ENCODE peak calls at places on chromosomes 13 and 19, in eight cellular contexts. B is aorta, W is stomach, Q is IMR-90, A is left lung, K is fibroblast of lung, V is A673, M is colonic mucosa. D is an unnamed sample.
A peak's percentile ranks its signal among the peaks of the same experiment; 100 is the strongest.

GRCh38 chr19:52566588-52566987 is 3.5 kb upstream of the ZNF701 start:
- DNase-seq in B (no peak), W (no peak), Q (peak; percentile 84), A (no peak), K (peak; percentile 55), V (no peak), M (no peak), D (no peak)

GRCh38 chr19:14519860-14520407 is 1.7 kb upstream of the DNAJB1 start:
- DNase-seq in B (no peak), W (peak; percentile 57), Q (peak; percentile 88), A (no peak), K (peak; percentile 63), V (no peak), M (peak; percentile 53), D (peak; percentile 73)

GRCh38 chr13:77372275-77372674 is 45.4 kb upstream of the MYCBP2 start:
- DNase-seq in B (no peak), W (no peak), Q (no peak), A (no peak), K (peak; percentile 13), V (no peak), M (no peak), D (no peak)

GRCh38 chr19:46480409-46480808 is 9.0 kb upstream of the PNMA8A start:
- DNase-seq in B (peak; percentile 48), W (no peak), Q (peak; percentile 82), A (no peak), K (peak; percentile 87), V (no peak), M (no peak), D (no peak)

GRCh38 chr13:50158385-50159165 is 143.3 kb downstream of the KCNRG start:
- DNase-seq in B (no peak), W (no peak), Q (no peak), A (no peak), K (no peak), V (no peak), M (no peak), D (no peak)

GRCh38 chr19:44735011-44735410 is 13.5 kb upstream of the BCL3 start:
- DNase-seq in B (no peak), W (no peak), Q (no peak), A (no peak), K (no peak), V (no peak), M (no peak), D (no peak)

GRCh38 chr13:35475960-35476943 is at the start of gene MAB21L1:
- DNase-seq in B (no peak), W (peak; percentile 38), Q (peak; percentile 19), A (peak; percentile 34), K (peak; percentile 52), V (no peak), M (peak; percentile 25), D (no peak)

GRCh38 chr13:37348916-37349653 is 243.6 kb upstream of the CSNK1A1L start:
- DNase-seq in B (no peak), W (no peak), Q (peak; percentile 49), A (no peak), K (peak; percentile 57), V (no peak), M (no peak), D (no peak)

GRCh38 chr13:76019421-76020044 is 383.4 kb downstream of the LMO7 start:
- DNase-seq in B (no peak), W (no peak), Q (no peak), A (peak; percentile 47), K (no peak), V (peak; percentile 61), M (peak; percentile 23), D (peak; percentile 54)

GRCh38 chr19:54209748-54210494 is 9.3 kb downstream of the RPS9 start:
- DNase-seq in B (peak; percentile 94), W (peak; percentile 97), Q (peak; percentile 98), A (peak; percentile 82), K (peak; percentile 99), V (peak; percentile 94), M (peak; percentile 97), D (peak; percentile 98)

GRCh38 chr19:12838182-12838890 is at the start of gene MAST1:
- DNase-seq in B (no peak), W (peak; percentile 50), Q (no peak), A (peak; percentile 81), K (no peak), V (peak; percentile 78), M (peak; percentile 40), D (no peak)

GRCh38 chr13:32267836-32268439 is 47.2 kb downstream of the ZAR1L start:
- DNase-seq in B (no peak), W (peak; percentile 57), Q (no peak), A (no peak), K (no peak), V (no peak), M (peak; percentile 60), D (no peak)

GRCh38 chr19:46728693-46729339 is 11.9 kb upstream of the PRKD2 start:
- DNase-seq in B (peak; percentile 82), W (peak; percentile 82), Q (peak; percentile 44), A (peak; percentile 96), K (peak; percentile 55), V (peak; percentile 56), M (peak; percentile 72), D (peak; percentile 82)

GRCh38 chr19:10417598-10418280 is 2.6 kb upstream of the PDE4A start:
- DNase-seq in B (no peak), W (no peak), Q (no peak), A (no peak), K (no peak), V (peak; percentile 75), M (no peak), D (no peak)

GRCh38 chr13:30569901-30570576 is 47.7 kb upstream of the USPL1 start:
- DNase-seq in B (peak; percentile 61), W (peak; percentile 35), Q (peak; percentile 99), A (no peak), K (peak; percentile 95), V (peak; percentile 81), M (peak; percentile 24), D (no peak)

GRCh38 chr19:49338691-49339363 is 3.6 kb downstream of the CD37 start:
- DNase-seq in B (peak; percentile 75), W (peak; percentile 96), Q (no peak), A (peak; percentile 91), K (peak; percentile 19), V (peak; percentile 87), M (peak; percentile 96), D (peak; percentile 94)

GRCh38 chr13:49314344-49314882 is 66.7 kb downstream of the CDADC1 start:
- DNase-seq in B (no peak), W (no peak), Q (peak; percentile 65), A (no peak), K (no peak), V (no peak), M (no peak), D (no peak)

GRCh38 chr13:31686660-31687430 is 52.5 kb upstream of the RXFP2 start:
- DNase-seq in B (no peak), W (no peak), Q (no peak), A (no peak), K (no peak), V (no peak), M (no peak), D (no peak)

GRCh38 chr19:10013316-10013715 is at the start of gene RDH8:
- DNase-seq in B (no peak), W (no peak), Q (no peak), A (no peak), K (no peak), V (no peak), M (no peak), D (no peak)

GRCh38 chr19:48842744-48843162 is 6.5 kb upstream of the HSD17B14 start:
- DNase-seq in B (no peak), W (no peak), Q (peak; percentile 48), A (no peak), K (peak; percentile 64), V (peak; percentile 70), M (peak; percentile 55), D (no peak)

GRCh38 chr19:55386515-55386947 is 799 bp downstream of the RPL28 start:
- DNase-seq in B (no peak), W (no peak), Q (no peak), A (peak; percentile 82), K (no peak), V (no peak), M (no peak), D (no peak)

GRCh38 chr13:99993660-99994455 is 12.3 kb downstream of the ZIC2 start:
- DNase-seq in B (no peak), W (no peak), Q (no peak), A (no peak), K (no peak), V (peak; percentile 72), M (no peak), D (no peak)
- H3K27me3 ChIP-seq in B (no peaks in the 10 kb centered on the region), W (peaks cover 100% of the 10 kb centered on the region), Q (peaks cover 94% of the 10 kb centered on the region), A (peaks cover 100% of the 10 kb centered on the region), K (peaks cover 80% of the 10 kb centered on the region), V (no peaks in the 10 kb centered on the region), M (peaks cover 95% of the 10 kb centered on the region), D (peaks cover 89% of the 10 kb centered on the region)

DNA sequence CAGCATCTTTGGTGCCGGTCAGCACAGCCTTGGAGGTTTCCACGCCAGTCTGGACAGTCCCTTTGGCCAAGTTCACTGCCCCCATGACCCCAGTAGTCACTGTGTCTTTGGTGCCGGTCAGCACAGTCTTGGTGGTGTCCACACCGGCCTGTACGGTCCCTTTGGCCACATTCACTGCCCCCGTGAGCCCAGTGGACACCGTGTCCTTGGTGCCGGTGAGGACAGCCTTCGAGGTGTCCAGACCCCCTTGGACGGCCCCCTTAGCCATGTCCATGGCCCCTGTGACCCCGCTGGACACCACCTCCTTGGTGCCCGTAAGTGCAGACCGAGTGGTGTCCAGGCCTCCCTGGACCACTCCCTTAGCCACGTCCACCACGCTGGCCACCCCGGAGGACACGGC is 5.0 kb downstream of the PLIN4 start:
- DNase-seq in B (no peak), W (no peak), Q (no peak), A (no peak), K (no peak), V (no peak), M (no peak), D (no peak)
- H3K27me3 ChIP-seq in B (no peaks in the 10 kb centered on the region), W (peaks cover 8% of the 10 kb centered on the region), Q (peaks cover 7% of the 10 kb centered on the region), A (peaks cover 27% of the 10 kb centered on the region), K (no peaks in the 10 kb centered on the region), V (no peaks in the 10 kb centered on the region), M (no peaks in the 10 kb centered on the region), D (no peaks in the 10 kb centered on the region)

DNA sequence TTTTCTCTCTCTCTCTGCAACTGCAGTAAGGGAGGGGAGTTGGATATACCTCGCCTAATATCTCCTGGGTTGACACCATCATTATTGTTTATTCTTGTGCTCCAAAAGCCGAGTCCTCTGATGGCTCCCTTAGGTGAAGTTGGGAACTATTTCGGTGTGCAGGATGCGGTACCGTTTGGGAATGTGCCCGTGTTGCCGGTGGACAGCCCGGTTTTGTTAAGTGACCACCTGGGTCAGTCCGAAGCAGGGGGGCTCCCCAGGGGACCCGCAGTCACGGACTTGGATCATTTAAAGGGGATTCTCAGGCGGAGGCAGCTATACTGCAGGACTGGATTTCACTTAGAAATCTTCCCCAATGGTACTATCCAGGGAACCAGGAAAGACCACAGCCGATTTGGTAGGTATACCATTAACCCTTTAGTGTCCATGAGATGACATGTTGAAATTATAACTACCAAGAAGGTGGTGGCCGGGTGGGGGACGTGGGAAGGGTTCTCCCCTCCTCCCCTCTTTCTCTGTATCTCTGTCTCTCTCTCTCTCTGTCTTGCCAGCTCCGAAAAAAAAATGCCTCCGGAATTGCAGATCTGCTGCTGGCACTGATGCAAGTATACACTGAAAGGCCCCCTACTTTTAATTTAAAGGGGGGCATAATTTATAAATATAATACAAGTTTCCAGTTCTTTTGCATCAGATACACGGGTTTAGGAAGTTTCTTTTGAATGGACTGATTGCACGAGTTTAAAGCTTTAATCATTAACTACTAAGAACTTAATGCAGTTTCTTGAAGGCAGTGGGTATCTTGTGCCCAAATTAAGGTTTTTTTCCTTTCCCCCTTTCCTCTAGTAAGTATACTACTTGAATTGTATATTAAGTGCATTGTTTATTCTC is 1.2 kb downstream of the FGF9 start:
- DNase-seq in B (no peak), W (no peak), Q (no peak), A (no peak), K (no peak), V (no peak), M (no peak), D (no peak)
- H3K27me3 ChIP-seq in B (no peaks in the 10 kb centered on the region), W (peaks cover 96% of the 10 kb centered on the region), Q (peaks cover 43% of the 10 kb centered on the region), A (peaks cover 98% of the 10 kb centered on the region), K (peaks cover 40% of the 10 kb centered on the region), V (peaks cover 67% of the 10 kb centered on the region), M (peaks cover 10% of the 10 kb centered on the region), D (peaks cover 15% of the 10 kb centered on the region)

GRCh38 chr19:7872306-7873204 is 1.6 kb downstream of the PRR36 start:
- DNase-seq in B (no peak), W (no peak), Q (no peak), A (peak; percentile 77), K (no peak), V (no peak), M (no peak), D (peak; percentile 48)
- H3K27me3 ChIP-seq in B (no peaks in the 10 kb centered on the region), W (peaks cover 75% of the 10 kb centered on the region), Q (peaks cover 32% of the 10 kb centered on the region), A (peaks cover 74% of the 10 kb centered on the region), K (peaks cover 17% of the 10 kb centered on the region), V (no peaks in the 10 kb centered on the region), M (peaks cover 28% of the 10 kb centered on the region), D (no peaks in the 10 kb centered on the region)

D was measured in right lobe of liver.